ENCODE peak calls at places on chromosomes 1 and 21, in four cellular contexts. U, E, N and S are unnamed samples.

GRCh38 chr1:43786975-43787374 is 79.6 kb downstream of the ST3GAL3 start:
- DNase-seq in U (peak; percentile 60), E (no peak), N (no peak), S (no peak)

GRCh38 chr1:85581138-85581801 is 709 bp downstream of the CCN1 start:
- DNase-seq in U (peak; percentile 89), E (peak; percentile 72), N (peak; percentile 80), S (peak; percentile 57)

GRCh38 chr1:59316497-59317128 is 19.7 kb downstream of the FGGY start:
- DNase-seq in U (peak; percentile 46), E (no peak), N (no peak), S (no peak)

GRCh38 chr1:25067852-25068251 is 137.8 kb upstream of the RUNX3 start:
- DNase-seq in U (no peak), E (no peak), N (no peak), S (no peak)

GRCh38 chr1:198540580-198540979 is at the start of gene ATP6V1G3:
- DNase-seq in U (no peak), E (no peak), N (no peak), S (no peak)

GRCh38 chr1:29121951-29122661 is 1.6 kb downstream of the TMEM200B start:
- DNase-seq in U (peak; percentile 52), E (peak; percentile 96), N (no peak), S (no peak)

GRCh38 chr1:155127672-155128468 is at the start of gene EFNA1:
- DNase-seq in U (peak; percentile 56), E (peak; percentile 79), N (peak; percentile 79), S (no peak)

GRCh38 chr1:20711285-20712209 is 6.3 kb downstream of the KIF17 start:
- DNase-seq in U (no peak), E (no peak), N (no peak), S (no peak)

GRCh38 chr1:146039844-146040194 is 18.3 kb upstream of the HJV start:
- DNase-seq in U (peak; percentile 8), E (peak; percentile 32), N (no peak), S (no peak)

GRCh38 chr1:98981917-98982513 is 22.6 kb downstream of the PLPPR5 start:
- DNase-seq in U (peak; percentile 39), E (no peak), N (no peak), S (no peak)

GRCh38 chr1:168960595-168960994 is 145.9 kb upstream of the ATP1B1 start:
- DNase-seq in U (peak; percentile 13), E (no peak), N (no peak), S (no peak)

GRCh38 chr1:168135982-168136708 is 585 bp downstream of the GPR161 start:
- DNase-seq in U (peak; percentile 36), E (peak; percentile 87), N (no peak), S (peak; percentile 18)

GRCh38 chr1:209428241-209428921 is 155.1 kb upstream of the CAMK1G start:
- DNase-seq in U (no peak), E (no peak), N (no peak), S (no peak)

GRCh38 chr1:205396972-205397616 is 24.8 kb downstream of the LEMD1 start:
- DNase-seq in U (peak; percentile 75), E (no peak), N (no peak), S (peak; percentile 4)

GRCh38 chr1:72623299-72623708 is 341.0 kb upstream of the NEGR1 start:
- DNase-seq in U (peak; percentile 56), E (peak; percentile 21), N (no peak), S (no peak)
- H3K4me3 ChIP-seq in U (no peak overlapping the region), E (peak overlapping the region; percentile 59), N (peak overlapping the region; percentile 17), S (no peak overlapping the region)

DNA sequence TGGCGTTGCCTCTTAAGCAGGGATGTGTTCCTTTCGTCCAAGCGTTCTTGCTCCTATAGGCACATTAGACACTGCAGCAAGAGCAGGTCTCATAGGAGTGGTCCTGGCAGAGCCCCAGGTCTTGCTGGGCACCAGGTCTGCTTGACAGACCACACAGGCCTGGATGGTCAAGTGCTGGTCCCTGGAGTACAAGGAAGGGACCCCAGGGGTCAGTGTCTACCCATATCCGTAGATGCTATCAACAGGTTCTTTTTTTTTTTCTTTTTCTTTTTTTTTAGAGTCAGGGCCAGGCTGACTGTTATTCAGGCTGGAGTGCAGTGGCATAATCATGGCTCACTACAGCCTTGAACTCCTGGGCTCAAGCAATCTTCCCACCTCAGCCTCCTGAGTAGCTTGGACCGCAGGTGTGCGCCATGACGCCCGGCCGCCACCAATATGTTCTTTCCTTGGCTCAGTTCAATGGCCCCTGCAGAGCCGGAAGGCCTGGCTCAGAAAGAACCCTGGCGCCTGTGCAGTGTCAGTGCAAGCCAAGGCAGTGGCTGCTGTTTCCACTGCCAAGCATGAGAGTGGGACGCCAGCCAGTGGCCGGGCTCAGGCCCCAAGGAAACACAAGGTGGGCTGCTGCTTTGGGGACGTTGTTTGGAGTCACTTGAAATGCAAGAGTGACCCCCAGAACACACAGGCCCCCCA is 10.0 kb upstream of the TNFRSF8 start:
- DNase-seq in U (peak; percentile 38), E (peak; percentile 51), N (no peak), S (peak; percentile 61)
- TF ChIP-seq CTCF in U (no peak), E (peak; percentile 8), N (no peak), S (peak; percentile 38)

DNA sequence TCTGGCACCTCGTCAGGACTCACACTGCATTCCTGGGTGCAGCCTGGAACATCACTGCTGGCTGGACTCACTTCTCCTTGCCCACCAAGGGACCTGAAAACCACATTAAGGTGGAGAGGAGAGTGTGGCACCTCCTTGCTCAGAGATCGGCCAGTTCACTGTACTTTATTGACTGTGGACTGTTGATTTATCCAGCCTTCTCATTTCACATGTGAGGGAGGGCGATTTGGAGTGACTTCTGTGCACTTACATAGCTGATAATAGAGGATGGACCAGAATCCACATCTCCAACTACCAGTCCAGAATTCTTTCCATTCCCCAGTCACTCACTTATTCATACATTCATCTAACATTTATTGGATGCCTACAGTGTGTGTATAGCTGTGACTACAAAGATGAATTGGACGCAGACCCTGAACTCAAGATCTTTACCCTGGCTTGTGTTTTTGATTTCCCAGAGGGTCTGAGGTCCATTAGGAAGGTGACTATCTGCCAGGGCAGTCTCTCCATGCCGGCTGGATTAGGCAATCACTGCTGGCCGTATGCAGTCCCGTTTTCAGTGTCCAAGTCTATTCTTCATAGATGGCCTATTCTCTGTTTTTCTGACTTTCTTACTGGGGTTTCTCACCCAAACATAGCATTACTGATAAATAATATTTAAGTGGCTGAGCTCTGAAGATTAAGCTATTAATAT is 233.5 kb upstream of the SGIP1 start:
- DNase-seq in U (peak; percentile 50), E (no peak), N (no peak), S (no peak)
- H3K4me3 ChIP-seq in U (no peak overlapping the region), E (no peak overlapping the region), N (no peak overlapping the region), S (no peak overlapping the region)

DNA sequence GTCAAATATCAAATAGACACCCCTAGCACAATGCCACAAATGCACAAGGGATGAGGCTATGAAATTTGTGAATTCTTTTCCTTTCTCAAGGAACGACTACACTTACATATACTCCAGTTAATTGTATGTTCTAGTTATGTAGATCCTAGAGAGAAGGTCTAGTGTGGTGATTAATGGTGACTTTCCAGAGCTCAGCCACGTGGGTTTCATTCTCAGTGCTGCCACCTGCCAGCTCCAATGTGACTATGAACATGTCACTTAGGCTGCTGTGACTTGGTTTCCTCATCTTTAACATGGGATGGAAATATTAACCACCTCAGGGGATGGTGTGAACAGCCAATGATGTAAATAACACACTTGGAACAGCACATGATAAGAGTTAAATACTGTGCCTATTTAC is 138.3 kb downstream of the APP start:
- DNase-seq in U (no peak), E (no peak), N (no peak), S (no peak)
- TF ChIP-seq CTCF in U (no peak), E (peak; percentile 13), N (no peak), S (peak; percentile 25)

GRCh38 chr21:43867332-43867703 is 2.3 kb downstream of the AGPAT3 start:
- DNase-seq in U (no peak), E (peak; percentile 64), N (no peak), S (no peak)
- H3K4me3 ChIP-seq in U (no peak overlapping the region), E (no peak overlapping the region), N (peak overlapping the region; percentile 81), S (peak overlapping the region; percentile 78)

GRCh38 chr1:46343705-46344104 is 3.1 kb downstream of the NSUN4 start:
- DNase-seq in U (no peak), E (no peak), N (no peak), S (no peak)

GRCh38 chr1:46343351-46343695 is 2.7 kb downstream of the NSUN4 start:
- DNase-seq in U (no peak), E (no peak), N (no peak), S (no peak)

GRCh38 chr1:46341222-46342083 is 846 bp downstream of the NSUN4 start:
- DNase-seq in U (no peak), E (no peak), N (no peak), S (peak; percentile 24)

GRCh38 chr1:46342677-46343350 is 2.2 kb downstream of the NSUN4 start:
- DNase-seq in U (no peak), E (no peak), N (no peak), S (no peak)

GRCh38 chr1:46342084-46342656 is 1.6 kb downstream of the NSUN4 start:
- DNase-seq in U (peak; percentile 42), E (no peak), N (no peak), S (no peak)
- TF ChIP-seq CTCF in U (peak; percentile 37), E (peak; percentile 51), N (no peak), S (peak; percentile 63)

DNA sequence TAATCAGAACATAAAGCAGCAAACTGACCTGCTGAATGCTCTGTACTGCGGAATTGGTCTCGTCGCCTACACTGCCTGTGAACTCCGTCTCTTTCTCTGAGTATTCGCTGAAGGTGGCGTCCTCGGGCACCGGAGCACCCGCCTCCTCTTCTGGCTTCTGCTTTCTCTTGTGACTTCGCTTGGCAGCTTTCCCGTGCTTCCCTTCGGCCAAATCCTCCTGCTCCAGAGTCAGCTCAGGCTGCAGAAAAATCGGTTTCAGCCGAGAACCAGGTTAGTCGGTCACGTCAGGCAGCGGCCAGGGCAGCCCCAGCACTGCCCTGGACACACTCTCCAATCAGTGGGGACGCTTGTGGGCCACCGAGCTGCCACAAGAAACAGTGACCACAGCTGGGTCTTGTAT is 35.8 kb upstream of the RIPK4 start:
- DNase-seq in U (peak; percentile 12), E (no peak), N (no peak), S (no peak)
- H3K4me3 ChIP-seq in U (no peak overlapping the region), E (no peak overlapping the region), N (no peak overlapping the region), S (no peak overlapping the region)

DNA sequence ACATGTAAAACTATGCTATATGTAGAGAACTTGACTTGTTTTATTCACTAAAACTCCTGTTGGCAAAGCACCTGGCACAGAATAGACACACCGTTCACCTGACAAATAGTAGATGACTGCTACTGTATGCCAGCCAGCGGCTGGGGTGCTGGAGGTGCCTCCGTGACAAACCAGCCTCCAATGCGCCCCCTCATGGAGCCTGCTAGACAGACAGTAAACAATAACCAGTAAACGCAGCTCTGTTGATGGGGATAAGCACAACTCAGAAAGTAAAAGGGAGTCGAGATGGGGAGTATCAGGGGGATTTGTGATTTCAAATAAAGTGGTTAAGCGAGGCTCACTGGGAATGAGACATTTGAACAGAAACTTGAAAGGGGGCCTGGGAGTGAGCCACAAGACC is 107.2 kb downstream of the PRDM2 start:
- DNase-seq in U (peak; percentile 25), E (peak; percentile 96), N (peak; percentile 63), S (no peak)
- TF ChIP-seq CTCF in U (peak; percentile 52), E (peak; percentile 47), N (no peak), S (peak; percentile 68)